ENCODE peak calls at places on chromosomes 12 and 14, in nine cellular contexts. I is LHCN-M2; M is erythroblast; P is HFFc6; A is midbrain; J is CD8-positive, alpha-beta memory T cell; L is HuH-7.5; E is stimulated activated CD8-positive, alpha-beta memory T cell treated with anti-CD3 and anti-CD28 coated beads, Interleukin-15, amount 100 ng/mL, for 24 hours; G is stimulated activated effector memory CD8-positive, alpha-beta T cell treated with anti-CD3 and anti-CD28 coated beads, Interleukin-12 subunit alpha, Interleukin-12 subunit beta, amount 100 ng/mL, for 72 hours. Y is an unnamed sample.

GRCh38 chr12:121792607-121793500 is 634 bp downstream of the RHOF start:
- DNase-seq in I (no peak), M (peak), P (no peak), A (no peak), J (peak), L (no peak), E (no peak), G (peak), Y (no peak)

GRCh38 chr12:51183816-51184215 is 10.9 kb upstream of the TFCP2 start:
- DNase-seq in I (peak), M (peak), P (peak), A (peak), J (no peak), L (no peak), E (no peak), G (no peak), Y (no peak)

GRCh38 chr14:77190977-77191376 is 9.4 kb downstream of the TMEM63C start:
- DNase-seq in I (no peak), M (no peak), P (no peak), A (no peak), J (no peak), L (no peak), E (no peak), G (no peak), Y (no peak)

GRCh38 chr14:93884950-93885349 is 42.2 kb upstream of the FAM181A start:
- DNase-seq in I (no peak), M (no peak), P (no peak), A (no peak), J (no peak), L (no peak), E (no peak), G (no peak), Y (no peak)

GRCh38 chr12:2649201-2650030 is 145.4 kb upstream of the FKBP4 start:
- DNase-seq in I (no peak), M (no peak), P (no peak), A (no peak), J (no peak), L (no peak), E (no peak), G (no peak), Y (no peak)

GRCh38 chr12:16350682-16351081 is 3.2 kb downstream of the MGST1 start:
- DNase-seq in I (peak), M (no peak), P (peak), A (peak), J (no peak), L (no peak), E (no peak), G (no peak), Y (peak)

GRCh38 chr12:59787610-59788009 is 191.8 kb downstream of the SLC16A7 start:
- DNase-seq in I (no peak), M (peak), P (no peak), A (no peak), J (no peak), L (no peak), E (no peak), G (no peak), Y (no peak)

GRCh38 chr14:103158688-103159087 is 35.4 kb downstream of the TNFAIP2 start:
- DNase-seq in I (no peak), M (no peak), P (no peak), A (no peak), J (no peak), L (no peak), E (no peak), G (no peak), Y (no peak)

GRCh38 chr12:79233341-79233761 is 368.8 kb downstream of the SYT1 start:
- DNase-seq in I (no peak), M (no peak), P (no peak), A (no peak), J (no peak), L (no peak), E (no peak), G (no peak), Y (no peak)

GRCh38 chr14:100359881-100360280 is 36.7 kb downstream of the SLC25A47 start:
- DNase-seq in I (no peak), M (no peak), P (no peak), A (no peak), J (no peak), L (no peak), E (no peak), G (no peak), Y (no peak)

GRCh38 chr12:82527165-82527780 is 159.4 kb upstream of the TMTC2 start:
- DNase-seq in I (peak), M (peak), P (peak), A (peak), J (no peak), L (peak), E (no peak), G (no peak), Y (no peak)

GRCh38 chr12:89470741-89471504 is 53.7 kb downstream of the GALNT4 start:
- DNase-seq in I (peak), M (peak), P (peak), A (peak), J (no peak), L (peak), E (no peak), G (no peak), Y (no peak)

GRCh38 chr14:50410921-50411320 is 14.2 kb upstream of the CDKL1 start:
- DNase-seq in I (peak), M (no peak), P (peak), A (no peak), J (no peak), L (no peak), E (no peak), G (no peak), Y (no peak)

GRCh38 chr12:63083046-63083445 is 68.0 kb downstream of the AVPR1A start:
- DNase-seq in I (no peak), M (no peak), P (no peak), A (no peak), J (no peak), L (peak), E (no peak), G (no peak), Y (no peak)

GRCh38 chr12:86543716-86544115 is 287.5 kb upstream of the MGAT4C start:
- DNase-seq in I (no peak), M (no peak), P (no peak), A (no peak), J (no peak), L (no peak), E (no peak), G (no peak), Y (no peak)

GRCh38 chr12:55955800-55956508 is 9.9 kb downstream of the PMEL start:
- DNase-seq in I (peak), M (peak), P (peak), A (no peak), J (no peak), L (peak), E (no peak), G (no peak), Y (no peak)

GRCh38 chr12:42332301-42332894 is 6.4 kb downstream of the PPHLN1 start:
- DNase-seq in I (peak), M (peak), P (peak), A (peak), J (no peak), L (peak), E (no peak), G (no peak), Y (no peak)

GRCh38 chr14:32022525-32022924 is 54.6 kb upstream of the ARHGAP5 start:
- DNase-seq in I (no peak), M (no peak), P (no peak), A (no peak), J (no peak), L (no peak), E (no peak), G (no peak), Y (no peak)

GRCh38 chr14:53929871-53930685 is 26.5 kb downstream of the BMP4 start:
- DNase-seq in I (no peak), M (no peak), P (no peak), A (no peak), J (no peak), L (no peak), E (no peak), G (no peak), Y (no peak)

GRCh38 chr12:29333178-29333577 is 47.8 kb downstream of the ERGIC2 start:
- DNase-seq in I (no peak), M (no peak), P (peak), A (no peak), J (no peak), L (no peak), E (no peak), G (no peak), Y (no peak)

GRCh38 chr12:103667129-103667528 is 80.1 kb downstream of the STAB2 start:
- DNase-seq in I (no peak), M (no peak), P (no peak), A (no peak), J (no peak), L (no peak), E (no peak), G (no peak), Y (no peak)

GRCh38 chr14:68466491-68466977 is 326.3 kb downstream of the ZFP36L1 start:
- DNase-seq in I (peak), M (no peak), P (peak), A (no peak), J (no peak), L (no peak), E (no peak), G (no peak), Y (no peak)

GRCh38 chr12:23001487-23001886 is 376.5 kb downstream of the ETNK1 start:
- DNase-seq in I (no peak), M (no peak), P (no peak), A (no peak), J (no peak), L (no peak), E (no peak), G (no peak), Y (no peak)

GRCh38 chr12:122048156-122048555 is 26.5 kb downstream of the BCL7A start:
- DNase-seq in I (no peak), M (no peak), P (peak), A (no peak), J (no peak), L (no peak), E (no peak), G (no peak), Y (no peak)

GRCh38 chr14:73269729-73270651 is 32.7 kb downstream of the PAPLN start:
- DNase-seq in I (no peak), M (peak), P (no peak), A (peak), J (no peak), L (no peak), E (no peak), G (no peak), Y (peak)

GRCh38 chr12:3751151-3752095 is 1.5 kb downstream of the CRACR2A start:
- DNase-seq in I (no peak), M (no peak), P (no peak), A (no peak), J (no peak), L (no peak), E (no peak), G (no peak), Y (no peak)

GRCh38 chr14:91078095-91078737 is 17.8 kb upstream of the RPS6KA5 start:
- DNase-seq in I (no peak), M (no peak), P (no peak), A (no peak), J (no peak), L (no peak), E (no peak), G (peak), Y (no peak)

GRCh38 chr14:88386395-88386794 is 938 bp downstream of the SPATA7 start:
- DNase-seq in I (peak), M (peak), P (no peak), A (no peak), J (no peak), L (no peak), E (no peak), G (no peak), Y (no peak)

GRCh38 chr14:63542231-63542999 is 762 bp downstream of the PPP2R5E start:
- DNase-seq in I (peak), M (peak), P (no peak), A (no peak), J (no peak), L (no peak), E (no peak), G (no peak), Y (no peak)

GRCh38 chr14:100303179-100303578 is 3.1 kb downstream of the SLC25A29 start:
- DNase-seq in I (no peak), M (peak), P (no peak), A (no peak), J (no peak), L (peak), E (no peak), G (no peak), Y (no peak)

GRCh38 chr14:68574906-68575305 is 218.0 kb downstream of the ZFP36L1 start:
- DNase-seq in I (peak), M (no peak), P (peak), A (no peak), J (no peak), L (no peak), E (no peak), G (no peak), Y (no peak)

GRCh38 chr12:69468237-69469026 is 1.8 kb upstream of the FRS2 start:
- DNase-seq in I (no peak), M (peak), P (peak), A (no peak), J (no peak), L (no peak), E (no peak), G (no peak), Y (no peak)

GRCh38 chr14:51597511-51597920 is 54.2 kb upstream of the FRMD6 start:
- DNase-seq in I (no peak), M (no peak), P (peak), A (no peak), J (no peak), L (no peak), E (no peak), G (no peak), Y (no peak)

GRCh38 chr12:80776706-80777105 is 60.0 kb downstream of the MYF5 start:
- DNase-seq in I (no peak), M (peak), P (no peak), A (no peak), J (no peak), L (no peak), E (no peak), G (no peak), Y (no peak)

GRCh38 chr14:96104469-96105057 is 65.4 kb downstream of the C14orf132 start:
- DNase-seq in I (peak), M (no peak), P (peak), A (no peak), J (no peak), L (peak), E (no peak), G (no peak), Y (peak)

GRCh38 chr12:57240926-57241555 is 9.9 kb downstream of the STAC3 start:
- DNase-seq in I (no peak), M (no peak), P (peak), A (no peak), J (no peak), L (peak), E (no peak), G (no peak), Y (no peak)

Y was measured in right atrium auricular region.